ENCODE peak calls at places on chromosome 18, in four cellular contexts. K is HL-60, T is HCT116, C is transverse colon. N is an unnamed sample.

GRCh38 chr18:63763831-63764600 is 11.2 kb upstream of the SERPINB7 start:
- DNase-seq in K (no peak), T (no peak), C (no peak), N (no peak)

GRCh38 chr18:44510376-44510775 is 170.3 kb upstream of the SETBP1 start:
- DNase-seq in K (no peak), T (no peak), C (no peak), N (no peak)

GRCh38 chr18:45621068-45621511 is 5.8 kb downstream of the SLC14A2 start:
- DNase-seq in K (peak), T (peak), C (peak), N (peak)

GRCh38 chr18:136433-136832 is 21.9 kb upstream of the USP14 start:
- DNase-seq in K (peak), T (no peak), C (peak), N (peak)

GRCh38 chr18:23703057-23703986 is 14.1 kb downstream of the LAMA3 start:
- DNase-seq in K (peak), T (peak), C (no peak), N (peak)

GRCh38 chr18:50649821-50650220 is 89.9 kb downstream of the MAPK4 start:
- DNase-seq in K (no peak), T (no peak), C (peak), N (no peak)

GRCh38 chr18:45639424-45639823 is 24.1 kb downstream of the SLC14A2 start:
- DNase-seq in K (no peak), T (no peak), C (no peak), N (no peak)

GRCh38 chr18:41955688-41956087 is 654 bp downstream of the PIK3C3 start:
- DNase-seq in K (no peak), T (no peak), C (no peak), N (no peak)

GRCh38 chr18:78677483-78678317 is 301.9 kb upstream of the SALL3 start:
- DNase-seq in K (no peak), T (no peak), C (no peak), N (no peak)

GRCh38 chr18:23137788-23138216 is 2.5 kb downstream of the CABLES1 start:
- DNase-seq in K (no peak), T (no peak), C (no peak), N (no peak)

GRCh38 chr18:68660355-68661183 is 54.3 kb downstream of the TMX3 start:
- DNase-seq in K (no peak), T (peak), C (no peak), N (peak)
- TF ChIP-seq POLR2AphosphoS5 in K (no peak), T (no peak), C (no peak), N (no peak)

GRCh38 chr18:27921904-27922541 is 254.9 kb downstream of the CDH2 start:
- DNase-seq in K (no peak), T (peak), C (no peak), N (peak)
- TF ChIP-seq POLR2AphosphoS5 in K (no peak), T (no peak), C (no peak), N (no peak)

GRCh38 chr18:10085405-10085804 is 171.6 kb downstream of the VAPA start:
- DNase-seq in K (no peak), T (no peak), C (no peak), N (no peak)
- TF ChIP-seq POLR2AphosphoS5 in K (no peak), T (no peak), C (no peak), N (no peak)

DNA sequence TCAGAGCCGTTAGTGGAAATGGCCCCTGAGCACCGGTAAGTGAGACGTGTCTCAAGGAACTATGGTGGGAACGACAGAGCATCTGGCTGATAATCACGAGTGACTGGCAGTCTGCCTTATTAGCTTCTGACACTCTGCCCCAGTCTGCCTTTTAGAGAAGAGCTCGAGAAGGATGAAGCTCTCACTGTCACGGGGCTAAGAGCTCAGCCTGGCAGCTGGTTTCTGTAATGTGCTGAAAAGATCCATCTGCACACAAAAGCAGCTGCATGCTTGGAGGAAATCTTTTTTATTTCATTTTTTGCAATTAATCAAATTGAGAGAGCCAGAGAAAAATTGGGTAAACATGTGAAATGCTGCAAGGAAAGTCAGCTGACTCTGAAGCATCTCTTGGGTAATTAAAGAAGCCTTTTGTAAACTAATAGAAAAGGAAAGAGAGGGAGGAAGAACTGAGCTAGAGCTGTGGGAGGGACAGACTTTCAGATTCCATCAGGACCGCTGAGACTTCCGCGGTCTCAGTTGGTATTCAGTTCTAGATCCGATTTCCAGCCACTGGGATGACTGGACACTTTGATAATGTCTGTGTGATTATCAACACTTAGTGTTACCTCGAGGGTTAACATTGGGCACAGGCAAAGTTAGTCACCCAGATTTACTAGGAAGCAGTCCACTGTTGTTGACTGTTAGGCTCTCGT is 24.4 kb downstream of the MBP start:
- DNase-seq in K (peak), T (no peak), C (peak), N (no peak)
- TF ChIP-seq POLR2AphosphoS5 in K (peak), T (no peak), C (peak), N (no peak)